ENCODE peak calls at places on chromosome 16, in six cellular contexts. O, W, P, F, R and L are unnamed samples.

GRCh38 chr16:71499775-71500364 is 10.7 kb upstream of the ZNF19 start:
- DNase-seq in O (peak), W (peak), P (peak), F (peak), R (peak), L (no peak)

GRCh38 chr16:68311316-68311620 is 449 bp downstream of the PRMT7 start:
- DNase-seq in O (no peak), W (peak), P (no peak), F (no peak), R (no peak), L (no peak)

GRCh38 chr16:29107299-29107698 is 122.4 kb downstream of the LAT start:
- DNase-seq in O (peak), W (no peak), P (no peak), F (no peak), R (no peak), L (no peak)

GRCh38 chr16:10923146-10923649 is 19.1 kb downstream of the DEXI start:
- DNase-seq in O (no peak), W (peak), P (no peak), F (no peak), R (no peak), L (no peak)

GRCh38 chr16:31333686-31334649 is 21.0 kb upstream of the ITGAX start:
- DNase-seq in O (no peak), W (peak), P (no peak), F (no peak), R (peak), L (no peak)

GRCh38 chr16:79599837-79600635 is 501 bp downstream of the MAF start:
- DNase-seq in O (peak), W (no peak), P (peak), F (no peak), R (no peak), L (no peak)

GRCh38 chr16:85479972-85480726 is 133.0 kb upstream of the GSE1 start:
- DNase-seq in O (peak), W (no peak), P (peak), F (no peak), R (no peak), L (peak)

GRCh38 chr16:67822511-67822910 is 15.8 kb downstream of the TSNAXIP1 start:
- DNase-seq in O (no peak), W (no peak), P (no peak), F (no peak), R (no peak), L (no peak)

GRCh38 chr16:72240949-72241348 is 69.0 kb upstream of the PMFBP1 start:
- DNase-seq in O (no peak), W (no peak), P (no peak), F (no peak), R (no peak), L (no peak)

GRCh38 chr16:80733366-80733901 is 71.0 kb downstream of the CDYL2 start:
- DNase-seq in O (no peak), W (no peak), P (no peak), F (no peak), R (no peak), L (no peak)

GRCh38 chr16:58684354-58685083 is at the start of gene SLC38A7:
- DNase-seq in O (peak), W (peak), P (peak), F (no peak), R (peak), L (peak)

GRCh38 chr16:49453001-49453400 is 79.4 kb downstream of the C16orf78 start:
- DNase-seq in O (no peak), W (no peak), P (no peak), F (no peak), R (no peak), L (no peak)

GRCh38 chr16:81292936-81293335 is 21.8 kb upstream of the GAN start:
- DNase-seq in O (no peak), W (no peak), P (no peak), F (no peak), R (no peak), L (no peak)

GRCh38 chr16:70734522-70734921 is 48.7 kb upstream of the MTSS2 start:
- DNase-seq in O (no peak), W (no peak), P (no peak), F (no peak), R (no peak), L (no peak)

GRCh38 chr16:67025151-67025550 is 3.8 kb upstream of the CBFB start:
- DNase-seq in O (no peak), W (peak), P (no peak), F (no peak), R (no peak), L (no peak)

GRCh38 chr16:86669937-86670772 is 91.8 kb downstream of the FOXL1 start:
- DNase-seq in O (no peak), W (no peak), P (no peak), F (no peak), R (no peak), L (no peak)

GRCh38 chr16:56606071-56606687 is 2.2 kb upstream of the MT2A start:
- DNase-seq in O (no peak), W (no peak), P (no peak), F (no peak), R (no peak), L (no peak)

GRCh38 chr16:2843526-2843925 is 13.4 kb downstream of the ZG16B start:
- DNase-seq in O (no peak), W (no peak), P (no peak), F (no peak), R (no peak), L (no peak)

GRCh38 chr16:67451704-67452435 is 20.9 kb downstream of the HSD11B2 start:
- DNase-seq in O (no peak), W (no peak), P (no peak), F (no peak), R (no peak), L (no peak)

GRCh38 chr16:1363501-1364041 is 11.8 kb downstream of the GNPTG start:
- DNase-seq in O (peak), W (peak), P (peak), F (no peak), R (peak), L (peak)

GRCh38 chr16:49623501-49624266 is 232.2 kb downstream of the ZNF423 start:
- DNase-seq in O (peak), W (no peak), P (no peak), F (no peak), R (no peak), L (no peak)

GRCh38 chr16:30394603-30395154 is 541 bp upstream of the ZNF48 start:
- DNase-seq in O (no peak), W (no peak), P (no peak), F (no peak), R (peak), L (no peak)

GRCh38 chr16:20905576-20905975 is 5.0 kb downstream of the LYRM1 start:
- DNase-seq in O (no peak), W (no peak), P (no peak), F (no peak), R (no peak), L (no peak)

GRCh38 chr16:69187387-69187890 is 475 bp downstream of the SNTB2 start:
- DNase-seq in O (peak), W (no peak), P (peak), F (no peak), R (peak), L (peak)

GRCh38 chr16:69404275-69404805 is 18.5 kb upstream of the TERF2 start:
- DNase-seq in O (no peak), W (peak), P (no peak), F (no peak), R (peak), L (no peak)

GRCh38 chr16:75062135-75062943 is 54.2 kb downstream of the LDHD start:
- DNase-seq in O (no peak), W (no peak), P (no peak), F (no peak), R (peak), L (no peak)
- TF ChIP-seq POLR2A in O (no peak), W (no peak), P (no peak), F (no peak), R (no peak), L (no peak)

GRCh38 chr16:22267764-22268163 is 29.4 kb upstream of the POLR3E start:
- DNase-seq in O (no peak), W (no peak), P (no peak), F (no peak), R (no peak), L (no peak)
- TF ChIP-seq TAF1 in O (no peak), W (no peak), P (no peak), F (no peak), R (no peak), L (no peak)

DNA sequence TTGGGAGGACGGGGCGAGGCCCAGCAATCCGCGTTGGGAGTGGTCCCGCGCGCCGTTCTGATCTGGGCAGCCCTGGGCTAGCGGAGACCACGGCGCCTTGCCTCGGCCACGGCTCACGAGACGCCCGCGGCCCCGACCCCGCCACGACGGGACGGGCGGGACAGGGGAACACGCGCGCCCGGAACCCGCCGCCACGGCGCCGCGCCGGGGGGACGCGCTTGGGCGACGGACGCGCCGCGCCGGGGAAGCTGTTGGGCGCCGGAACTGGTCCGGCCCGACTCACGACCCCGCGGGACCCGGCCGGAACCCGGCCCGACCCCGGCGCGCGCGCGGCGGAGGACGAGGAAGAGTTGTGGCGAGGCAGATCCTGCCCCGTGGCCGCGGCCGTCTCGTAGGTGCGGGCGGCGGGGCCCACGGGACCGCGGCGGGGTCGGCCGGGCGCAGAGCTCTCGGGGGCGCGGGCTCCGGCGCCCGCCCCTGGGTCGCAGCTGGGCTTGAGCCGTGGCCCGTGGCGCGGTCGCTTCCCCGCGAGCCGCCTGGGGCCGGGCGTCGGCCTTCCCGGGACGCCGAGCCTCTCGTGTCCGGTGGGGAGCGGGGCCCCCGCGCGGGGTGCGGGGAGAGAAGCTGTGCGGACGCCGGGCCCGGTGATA is at the start of gene ACSF3:
- DNase-seq in O (peak), W (no peak), P (peak), F (no peak), R (peak), L (peak)
- TF ChIP-seq POLR2AphosphoS5 in O (peak), W (peak), P (no peak), F (peak), R (peak), L (peak)

DNA sequence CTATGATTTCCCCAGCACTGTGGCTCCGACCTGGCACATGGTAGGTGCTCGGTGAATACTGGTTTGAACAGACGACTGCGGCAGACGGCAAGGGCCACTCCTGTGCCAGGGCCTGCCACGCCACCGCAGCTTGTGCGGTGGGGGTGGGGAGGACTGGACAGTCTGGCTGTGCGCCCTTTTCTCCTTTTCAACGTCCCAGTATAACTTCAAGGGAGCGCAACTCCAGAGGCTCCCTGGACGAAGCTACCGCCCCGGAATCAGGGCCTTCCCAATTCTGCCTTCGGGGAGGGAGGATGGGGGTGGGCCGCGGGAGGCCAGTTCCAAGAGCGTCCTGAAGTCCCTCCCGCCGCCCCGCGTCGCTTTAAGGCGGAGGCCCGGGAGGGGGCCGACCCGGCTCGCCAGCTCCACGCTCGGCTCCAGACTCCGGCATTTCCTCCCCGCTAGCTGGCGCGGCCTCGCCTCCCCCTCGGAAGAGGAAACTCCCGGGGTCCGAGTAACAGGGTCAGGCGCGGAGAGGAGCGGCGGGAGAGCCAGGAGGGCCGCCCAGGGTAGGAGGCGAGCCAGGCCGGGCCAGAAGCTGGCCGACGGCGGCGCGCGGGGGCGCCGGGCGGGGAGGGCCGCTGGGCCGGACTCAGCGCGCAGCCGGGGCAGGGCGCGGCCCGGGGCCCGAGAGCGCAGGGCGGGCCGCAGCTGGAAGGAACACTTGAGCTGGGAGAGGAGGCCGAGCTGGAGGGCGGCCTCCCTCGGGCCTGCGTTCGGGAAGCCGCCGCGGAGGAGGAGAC is at the start of gene ITPRIPL2:
- DNase-seq in O (peak), W (peak), P (peak), F (no peak), R (peak), L (peak)
- TF ChIP-seq POLR2A in O (no peak), W (peak), P (peak), F (peak), R (peak), L (no peak)